ENCODE peak calls at places on chromosomes 12 and 14, in four cellular contexts. M is hepatic stellate cell, D is HTR-8/SVneo, N is occipital lobe. O is an unnamed sample.

GRCh38 chr14:85233756-85234545 is 296.0 kb upstream of the FLRT2 start:
- DNase-seq in D (no peak), N (no peak), M (no peak), O (no peak)

GRCh38 chr14:49134940-49135339 is 451.2 kb downstream of the RPS29 start:
- DNase-seq in N (no peak), M (no peak), D (no peak), O (no peak)

GRCh38 chr14:37583358-37584210 is 11.5 kb downstream of the FOXA1 start:
- DNase-seq in N (no peak), M (no peak), D (no peak), O (no peak)

GRCh38 chr12:124877423-124877822 is 13.8 kb upstream of the SCARB1 start:
- DNase-seq in D (no peak), N (no peak), M (no peak), O (no peak)

GRCh38 chr14:79896009-79896408 is 315.3 kb downstream of the DIO2 start:
- DNase-seq in M (peak; percentile 16), D (no peak), N (no peak), O (no peak)

GRCh38 chr14:106417224-106418049 is 891.1 kb downstream of the TMEM121 start:
- DNase-seq in N (no peak), M (no peak), D (no peak), O (no peak)

GRCh38 chr14:77980475-77981321 is 180.8 kb downstream of the ADCK1 start:
- DNase-seq in D (no peak), N (no peak), M (no peak), O (no peak)

GRCh38 chr12:59689776-59690175 is 93.9 kb downstream of the SLC16A7 start:
- DNase-seq in N (no peak), M (no peak), D (no peak), O (no peak)

GRCh38 chr12:124302241-124302806 is 7.4 kb downstream of the RFLNA start:
- DNase-seq in D (no peak), M (no peak), N (no peak), O (no peak)

GRCh38 chr12:124636138-124636968 is 68.9 kb upstream of the NCOR2 start:
- DNase-seq in M (no peak), N (no peak), D (no peak), O (no peak)

GRCh38 chr12:77161944-77162343 is 96.6 kb upstream of the E2F7 start:
- DNase-seq in D (no peak), M (no peak), N (no peak), O (no peak)

GRCh38 chr12:100986595-100987547 is 192.3 kb downstream of the ANO4 start:
- DNase-seq in N (no peak), M (no peak), D (no peak), O (no peak)

GRCh38 chr12:46406352-46407027 is 33.9 kb upstream of the SLC38A2 start:
- DNase-seq in D (no peak), N (no peak), M (no peak), O (no peak)

O was measured in anterior cingulate cortex.